ENCODE peak calls at places on chromosomes 3 and 15, in six cellular contexts. F is upper lobe of left lung, E is adrenal gland, M is right lobe of liver, O is heart left ventricle, U is Peyer's patch. G is an unnamed sample.

GRCh38 chr15:70539912-70540520 is 223.3 kb downstream of the UACA start:
- DNase-seq in O (no peak), U (no peak), E (no peak), F (no peak), M (peak; percentile 38), G (no peak)

GRCh38 chr15:77749236-77749997 is 116.7 kb upstream of the LINGO1 start:
- DNase-seq in M (no peak), U (no peak), O (no peak), F (no peak), E (no peak), G (no peak)

GRCh38 chr15:77097317-77097721 is 26.4 kb upstream of the TSPAN3 start:
- DNase-seq in E (no peak), U (no peak), O (no peak), M (no peak), F (no peak), G (no peak)

GRCh38 chr15:63462053-63462452 is 42.3 kb upstream of the USP3 start:
- DNase-seq in F (no peak), E (no peak), M (no peak), U (no peak), O (no peak), G (no peak)

GRCh38 chr3:149964296-149964695 is 6.4 kb downstream of the PFN2 start:
- DNase-seq in U (no peak), F (no peak), E (no peak), O (no peak), M (no peak), G (no peak)

GRCh38 chr3:63878394-63879089 is 14.9 kb downstream of the ATXN7 start:
- DNase-seq in O (no peak), F (no peak), U (no peak), E (no peak), M (no peak), G (no peak)

GRCh38 chr3:187783098-187783497 is 37.8 kb upstream of the BCL6 start:
- DNase-seq in E (no peak), O (peak; percentile 52), F (no peak), U (no peak), M (no peak), G (peak; percentile 66)

GRCh38 chr3:183837390-183837789 is 12.0 kb upstream of the MAP6D1 start:
- DNase-seq in O (no peak), E (no peak), M (no peak), F (no peak), U (no peak), G (no peak)

GRCh38 chr3:160006282-160007163 is 17.9 kb downstream of the IL12A start:
- DNase-seq in U (no peak), F (no peak), M (peak; percentile 58), E (peak; percentile 65), O (peak; percentile 38), G (peak; percentile 62)

GRCh38 chr3:189049458-189050231 is 122.1 kb upstream of the TPRG1 start:
- DNase-seq in O (no peak), E (no peak), M (no peak), F (no peak), U (no peak), G (no peak)

GRCh38 chr15:65069179-65069578 is 1.4 kb upstream of the RASL12 start:
- DNase-seq in O (peak; percentile 58), F (no peak), E (no peak), U (no peak), M (no peak), G (no peak)

GRCh38 chr3:120153294-120153693 is 59.0 kb upstream of the GSK3B start:
- DNase-seq in U (no peak), O (no peak), M (no peak), E (no peak), F (no peak), G (no peak)

GRCh38 chr3:107124885-107125284 is 252.4 kb upstream of the CCDC54 start:
- DNase-seq in O (peak; percentile 24), F (no peak), U (no peak), M (no peak), E (peak; percentile 81), G (no peak)

GRCh38 chr15:58731756-58732535 is 17.6 kb downstream of the ADAM10 start:
- DNase-seq in E (no peak), F (no peak), M (no peak), U (no peak), O (no peak), G (no peak)

GRCh38 chr3:42875325-42876151 is at the start of gene CYP8B1:
- DNase-seq in M (peak; percentile 94), U (no peak), F (peak; percentile 2), E (no peak), O (no peak), G (no peak)

GRCh38 chr3:42874749-42875148 is 930 bp downstream of the CYP8B1 start:
- DNase-seq in O (no peak), M (no peak), F (no peak), E (no peak), U (no peak), G (no peak)

GRCh38 chr3:42873216-42873982 is 2.3 kb downstream of the CYP8B1 start:
- DNase-seq in E (no peak), O (no peak), M (no peak), F (peak; percentile 8), U (no peak), G (no peak)

GRCh38 chr3:42871592-42872196 is 4.0 kb downstream of the CYP8B1 start:
- DNase-seq in E (peak; percentile 25), F (peak; percentile 38), O (peak; percentile 32), M (peak; percentile 73), U (no peak), G (no peak)

DNA sequence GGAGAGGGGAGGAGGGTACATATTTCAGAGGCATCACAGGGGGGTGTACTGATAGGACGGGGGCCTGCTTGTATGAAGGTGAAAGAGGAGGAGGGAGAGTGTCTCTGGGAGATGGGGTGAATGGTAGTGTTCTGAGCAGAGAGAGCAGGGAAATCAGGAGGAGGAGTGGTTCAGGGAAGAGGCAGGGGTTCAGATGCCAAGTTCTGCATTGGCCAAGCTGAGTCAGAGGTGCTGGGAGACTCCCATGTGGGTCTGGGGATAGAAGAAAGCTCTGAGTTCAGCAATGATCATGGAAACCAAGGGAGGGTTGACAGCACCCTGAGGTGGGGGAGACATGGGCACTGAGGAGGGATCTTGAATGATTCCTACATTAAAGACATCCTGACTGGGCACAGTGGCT is 3.0 kb downstream of the CYP8B1 start:
- DNase-seq in F (no peak), O (no peak), U (no peak), M (no peak), E (no peak), G (no peak)
- TF ChIP-seq POLR2A in F (no peak), O (no peak), U (no peak), M (peak; percentile 69), E (no peak), G (no peak)

DNA sequence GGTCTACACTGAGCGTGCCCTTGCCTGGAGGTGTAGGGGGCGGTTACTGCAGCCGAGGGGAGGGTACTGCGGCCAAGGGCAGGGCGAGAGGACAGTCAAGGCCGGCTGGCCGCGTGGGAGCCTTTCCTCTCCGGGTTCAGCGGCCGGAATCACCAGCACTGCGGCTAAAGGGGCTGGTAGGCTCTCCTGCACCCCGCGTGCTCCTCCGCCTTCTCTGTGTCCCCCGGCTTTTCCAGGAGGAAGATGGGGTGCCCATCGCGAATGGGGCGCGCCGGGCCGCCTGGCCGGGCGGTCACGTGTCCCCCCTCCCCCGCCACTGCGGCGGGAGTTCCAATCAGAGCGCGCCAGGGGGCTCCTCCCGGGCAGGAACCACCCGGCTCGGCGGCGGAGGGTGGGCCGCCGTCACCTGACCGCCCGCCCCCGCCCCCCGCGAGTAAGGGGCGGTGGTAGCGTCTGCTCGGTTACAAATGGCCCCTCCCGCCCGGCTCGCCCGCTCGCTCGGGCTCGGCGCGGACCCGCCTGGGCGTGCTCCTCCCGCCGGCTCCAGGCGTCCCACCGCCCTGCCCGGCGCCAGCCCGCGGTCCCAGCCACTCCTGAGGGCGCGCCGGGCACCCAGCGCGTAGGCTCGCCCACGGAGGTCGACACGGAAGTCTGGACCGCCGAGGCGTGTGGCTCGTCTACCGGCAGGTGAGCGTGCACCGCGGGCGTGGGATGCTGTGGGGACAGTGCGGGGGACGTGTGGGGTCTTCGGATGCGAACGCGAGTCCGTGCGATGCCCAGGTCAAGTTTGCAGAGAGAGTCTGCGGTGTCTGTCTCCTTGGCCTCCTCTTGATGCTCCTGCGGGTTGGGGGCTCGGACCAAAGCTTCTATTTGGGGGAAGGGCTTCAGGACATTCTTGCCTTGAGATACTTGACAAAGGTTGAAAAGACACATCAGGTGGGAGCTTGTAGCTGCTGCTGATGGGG is 242.6 kb upstream of the TOPAZ1 start:
- DNase-seq in M (no peak), E (no peak), O (no peak), F (peak; percentile 89), U (no peak), G (no peak)
- H3K27me3 ChIP-seq in M (peaks cover 53% of the 10 kb centered on the region), E (peaks cover 73% of the 10 kb centered on the region), O (peaks cover 66% of the 10 kb centered on the region), F (peaks cover 58% of the 10 kb centered on the region), U (peaks cover 56% of the 10 kb centered on the region), G (peaks cover 47% of the 10 kb centered on the region)

DNA sequence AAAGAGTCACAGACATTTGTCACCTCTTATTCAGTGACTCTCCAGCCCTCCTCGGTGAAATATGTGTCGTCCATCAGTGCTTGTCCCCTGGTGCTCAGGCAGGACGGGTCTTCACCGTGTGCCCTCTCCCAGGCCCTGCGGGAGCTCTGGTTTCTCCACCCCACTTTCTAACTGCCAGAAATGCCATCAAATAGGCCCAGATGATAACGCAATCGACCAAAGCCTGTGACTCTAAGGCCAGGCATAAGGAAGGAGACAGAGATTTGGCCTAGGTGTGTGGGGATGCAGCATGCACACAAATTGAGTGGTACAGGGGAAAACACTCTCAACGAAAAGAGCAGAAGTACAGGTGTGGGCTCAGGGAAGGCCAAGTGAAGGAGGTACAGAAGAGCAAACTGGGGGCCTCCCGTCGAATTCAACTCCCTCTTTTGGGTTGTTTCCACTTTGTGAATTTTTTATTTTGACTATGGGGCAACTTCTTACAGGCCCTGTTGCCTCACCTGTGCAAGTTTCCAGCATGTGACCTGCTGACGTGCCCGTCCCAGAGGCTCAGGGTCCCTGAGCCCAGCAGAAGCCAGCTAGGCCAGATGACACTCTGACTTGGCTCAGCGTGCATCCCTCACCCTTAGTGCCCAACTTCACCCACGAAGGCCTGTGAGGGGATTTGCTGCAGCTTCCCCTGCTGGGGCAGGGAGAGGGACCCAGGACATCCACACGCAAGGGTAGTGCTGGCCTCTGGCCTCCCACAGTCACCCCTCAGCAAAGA is 4.7 kb downstream of the NUP210 start:
- DNase-seq in U (no peak), F (no peak), M (no peak), E (no peak), O (no peak), G (no peak)
- TF ChIP-seq POLR2A in U (no peak), F (no peak), M (no peak), E (no peak), O (no peak), G (no peak)

DNA sequence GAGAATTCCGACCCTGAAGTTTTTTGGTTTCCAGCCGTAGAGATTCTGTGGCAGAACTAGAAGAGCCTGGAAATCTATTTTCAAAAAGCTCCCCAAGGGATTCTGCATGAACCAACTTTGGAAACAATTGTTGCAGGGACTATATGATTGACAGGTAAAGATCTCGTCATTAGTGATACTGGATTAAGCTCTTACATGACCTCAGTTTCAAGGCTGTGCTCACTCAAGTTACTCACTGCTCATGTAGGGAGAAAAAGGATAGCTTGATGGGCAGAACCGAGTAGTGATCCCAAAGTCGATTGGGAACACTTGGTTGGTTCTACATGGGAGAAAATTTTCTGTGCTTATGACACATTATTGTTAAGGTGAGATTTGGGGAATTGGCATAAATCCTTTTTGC is 142.3 kb upstream of the RASGRP1 start:
- DNase-seq in M (no peak), O (no peak), E (no peak), U (no peak), F (no peak), G (no peak)
- H3K27me3 ChIP-seq in M (no peaks in the 10 kb centered on the region), O (no peaks in the 10 kb centered on the region), E (peaks cover 21% of the 10 kb centered on the region), U (no peaks in the 10 kb centered on the region), F (no peaks in the 10 kb centered on the region), G (no peaks in the 10 kb centered on the region)